ENCODE peak calls at places on chromosomes 7 and 10, in six cellular contexts. U is WTC11, L is fibroblast of lung, Q is T follicular helper cell, V is lower leg skin, K is transverse colon. S is an unnamed sample.

GRCh38 chr7:98066208-98066607 is 40.5 kb upstream of the LMTK2 start:
- DNase-seq in V (no peak), U (no peak), Q (no peak), L (no peak), K (no peak), S (peak)

GRCh38 chr10:114250246-114250645 is 11.2 kb downstream of the VWA2 start:
- DNase-seq in V (no peak), L (no peak), Q (no peak), K (no peak), U (no peak), S (no peak)

GRCh38 chr10:27518261-27518660 is 14.2 kb downstream of the RAB18 start:
- DNase-seq in V (no peak), L (no peak), K (no peak), Q (no peak), U (no peak), S (no peak)

GRCh38 chr10:28722065-28722803 is 44.9 kb downstream of the BAMBI start:
- DNase-seq in Q (no peak), K (peak), U (peak), L (peak), V (no peak), S (no peak)

GRCh38 chr10:31353574-31353973 is 34.6 kb downstream of the ZEB1 start:
- DNase-seq in Q (no peak), K (no peak), V (no peak), U (no peak), L (peak), S (peak)

GRCh38 chr7:22801907-22802306 is 20.7 kb downstream of the TOMM7 start:
- DNase-seq in Q (no peak), L (no peak), U (peak), V (no peak), K (no peak), S (no peak)

GRCh38 chr10:126397640-126398382 is 9.5 kb upstream of the ADAM12 start:
- DNase-seq in U (no peak), Q (no peak), V (no peak), K (no peak), L (peak), S (no peak)

GRCh38 chr7:51455513-51455912 is 138.9 kb upstream of the COBL start:
- DNase-seq in Q (no peak), V (no peak), K (no peak), L (no peak), U (no peak), S (no peak)

GRCh38 chr7:151694828-151695580 is 175.3 kb upstream of the RHEB start:
- DNase-seq in U (no peak), V (peak), L (no peak), Q (no peak), K (no peak), S (no peak)

GRCh38 chr7:49001610-49002033 is 77.3 kb downstream of the CDC14C start:
- DNase-seq in L (peak), U (peak), V (no peak), K (peak), Q (no peak), S (peak)

S was measured in NAMALWA.